ENCODE peak calls at places on chromosomes 11 and 22, in nine cellular contexts. X is posterior cingulate gyrus; E is NCI-H2029; Q is germinal center; K is kidney tubule cell; Y is Right ventricle myocardium superior; H is activated CD4-positive, alpha-beta T cell treated with anti-CD3 and anti-CD28 coated beads, Interleukin-2, amount 10 ng/mL, durations not matched to agents 7 days and 5 days; J is T-cell; F is COLO829. V is an unnamed sample.

GRCh38 chr11:22670803-22671202 is 4.4 kb downstream of the GAS2 start:
- DNase-seq in Q (no peak), X (no peak), F (peak; percentile 42), K (peak; percentile 26), J (no peak), H (no peak), Y (no peak), E (no peak), V (no peak)

GRCh38 chr11:33248416-33248957 is 8.7 kb upstream of the HIPK3 start:
- DNase-seq in H (no peak), Y (no peak), F (no peak), J (no peak), K (peak; percentile 85), X (no peak), Q (no peak), E (no peak), V (no peak)

GRCh38 chr11:122202161-122202950 is 86.3 kb upstream of the BLID start:
- DNase-seq in K (peak; percentile 34), H (no peak), J (no peak), F (no peak), X (no peak), Q (no peak), E (no peak), Y (no peak), V (no peak)

GRCh38 chr11:77064648-77065217 is 2.0 kb upstream of the CAPN5 start:
- DNase-seq in Q (no peak), J (no peak), E (no peak), K (no peak), Y (no peak), H (no peak), F (no peak), X (no peak), V (no peak)

GRCh38 chr11:35418282-35418846 is 994 bp downstream of the SLC1A2 start:
- DNase-seq in E (peak; percentile 5), J (no peak), H (no peak), Q (no peak), K (no peak), F (no peak), X (peak; percentile 49), Y (no peak), V (no peak)

GRCh38 chr22:25747245-25747944 is 5.4 kb downstream of the MYO18B start:
- DNase-seq in F (peak; percentile 21), Q (no peak), K (peak; percentile 93), E (no peak), H (no peak), X (no peak), J (no peak), Y (peak; percentile 57), V (no peak)

GRCh38 chr11:73308963-73309960 is 1.2 kb downstream of the ARHGEF17 start:
- DNase-seq in Y (peak; percentile 95), E (peak; percentile 30), J (no peak), H (no peak), X (no peak), Q (peak; percentile 30), K (peak; percentile 99), F (peak; percentile 74), V (peak; percentile 92)

GRCh38 chr11:19800162-19800561 is 87.5 kb downstream of the NAV2 start:
- DNase-seq in X (no peak), J (no peak), H (no peak), K (no peak), Q (no peak), Y (no peak), F (no peak), E (no peak), V (no peak)

GRCh38 chr11:11468919-11469318 is 115.9 kb upstream of the CSNK2A3 start:
- DNase-seq in X (no peak), F (no peak), Q (no peak), K (no peak), E (no peak), J (no peak), H (no peak), Y (no peak), V (no peak)

GRCh38 chr11:69513196-69513595 is 31.7 kb downstream of the LINC01488 start:
- DNase-seq in J (no peak), X (no peak), K (no peak), E (no peak), Y (no peak), H (no peak), F (no peak), Q (no peak), V (no peak)

GRCh38 chr11:121669422-121669821 is 216.7 kb upstream of the SORL1-AS1 start:
- DNase-seq in H (no peak), K (no peak), X (no peak), Y (no peak), Q (no peak), J (no peak), F (peak; percentile 40), E (no peak), V (no peak)

GRCh38 chr11:44456544-44457270 is 108.8 kb upstream of the CD82 start:
- DNase-seq in X (no peak), K (peak; percentile 5), J (no peak), Y (no peak), F (peak; percentile 24), Q (no peak), H (no peak), E (no peak), V (peak; percentile 28)

GRCh38 chr11:47163898-47164297 is 12.8 kb downstream of the ARFGAP2 start:
- DNase-seq in X (no peak), K (no peak), Y (no peak), Q (no peak), F (no peak), E (no peak), H (no peak), J (no peak), V (no peak)

GRCh38 chr11:8222820-8223512 is 40.7 kb downstream of the LMO1 start:
- DNase-seq in X (no peak), Y (no peak), J (no peak), H (no peak), K (no peak), F (no peak), Q (no peak), E (no peak), V (no peak)

GRCh38 chr22:38518620-38519019 is 12.5 kb upstream of the DDX17 start:
- DNase-seq in X (no peak), Q (no peak), K (no peak), H (no peak), Y (no peak), J (no peak), E (no peak), F (no peak), V (no peak)

GRCh38 chr11:74319139-74319538 is 7.7 kb upstream of the P4HA3 start:
- DNase-seq in F (peak; percentile 65), E (no peak), Q (no peak), H (no peak), K (peak; percentile 89), Y (no peak), J (no peak), X (no peak), V (no peak)

GRCh38 chr11:78340530-78340929 is 77.1 kb downstream of the GAB2 start:
- DNase-seq in J (no peak), H (no peak), K (no peak), Y (no peak), F (no peak), Q (no peak), X (no peak), E (no peak), V (no peak)

GRCh38 chr11:36007127-36007824 is 63.4 kb downstream of the LDLRAD3 start:
- DNase-seq in K (peak; percentile 9), H (no peak), X (no peak), F (no peak), E (no peak), J (no peak), Q (no peak), Y (no peak), V (no peak)

GRCh38 chr22:44112191-44112590 is 68.5 kb upstream of the PARVG start:
- DNase-seq in E (no peak), Q (no peak), H (no peak), J (no peak), Y (peak; percentile 38), K (no peak), X (no peak), F (no peak), V (no peak)

GRCh38 chr22:47396515-47396914 is 634.1 kb downstream of the TBC1D22A start:
- DNase-seq in X (no peak), H (no peak), F (no peak), Y (no peak), K (no peak), E (no peak), Q (no peak), J (no peak), V (no peak)

GRCh38 chr22:41341990-41342389 is 39.8 kb upstream of the TEF start:
- DNase-seq in H (no peak), K (peak; percentile 38), X (no peak), F (no peak), Y (no peak), E (no peak), J (no peak), Q (no peak), V (no peak)

GRCh38 chr22:26707090-26707489 is 49.7 kb downstream of the MIAT start:
- DNase-seq in K (no peak), J (no peak), X (no peak), F (no peak), E (no peak), Y (no peak), Q (no peak), H (no peak), V (no peak)

GRCh38 chr11:22795914-22796313 is 33.7 kb downstream of the SVIP start:
- DNase-seq in J (no peak), F (no peak), E (no peak), H (no peak), X (no peak), Q (no peak), Y (no peak), K (no peak), V (no peak)

GRCh38 chr22:41237707-41238569 is 2.8 kb downstream of the CHADL start:
- DNase-seq in Q (peak; percentile 93), F (no peak), H (peak; percentile 87), K (peak; percentile 84), J (peak; percentile 78), E (peak; percentile 17), X (peak; percentile 41), Y (peak; percentile 86), V (peak; percentile 76)

GRCh38 chr22:50236731-50237409 is 8.0 kb downstream of the TUBGCP6 start:
- DNase-seq in E (no peak), J (no peak), K (no peak), X (no peak), H (peak; percentile 27), Q (no peak), Y (no peak), F (peak; percentile 48), V (peak; percentile 10)

GRCh38 chr11:56013805-56014204 is 13.6 kb upstream of the OR5AS1 start:
- DNase-seq in Q (no peak), F (no peak), Y (no peak), H (no peak), X (no peak), J (no peak), K (no peak), E (no peak), V (no peak)

GRCh38 chr11:34223021-34223813 is 117.8 kb downstream of the NAT10 start:
- DNase-seq in X (no peak), F (peak; percentile 80), E (no peak), J (no peak), H (no peak), Y (peak; percentile 68), Q (no peak), K (peak; percentile 54), V (peak; percentile 61)

GRCh38 chr11:27933992-27934829 is 173.7 kb downstream of the KIF18A start:
- DNase-seq in K (peak; percentile 98), H (no peak), J (no peak), Y (no peak), Q (no peak), X (no peak), F (no peak), E (no peak), V (no peak)

GRCh38 chr22:37808294-37808657 is 542 bp downstream of the GCAT start:
- DNase-seq in K (peak; percentile 30), H (no peak), Y (no peak), E (no peak), J (no peak), Q (no peak), F (no peak), X (no peak), V (no peak)

GRCh38 chr11:114251797-114252327 is 44.3 kb upstream of the NNMT start:
- DNase-seq in X (no peak), K (no peak), E (no peak), Y (peak; percentile 69), H (no peak), Q (no peak), F (no peak), J (no peak), V (no peak)

GRCh38 chr11:8773125-8773524 is 90.5 kb downstream of the RPL27A start:
- DNase-seq in J (no peak), F (no peak), K (no peak), Y (no peak), H (no peak), Q (no peak), X (no peak), E (no peak), V (no peak)